ENCODE peak calls at places on chromosome 21, in five cellular contexts. C is IMR-90, W is mesenchymal stem cell, J is neuronal stem cell, H is H1. O is an unnamed sample.
A peak's percentile ranks its signal among the peaks of the same experiment; 100 is the strongest.

GRCh38 chr21:40863839-40864238 is 16.9 kb upstream of the DSCAM start:
- DNase-seq in C (no peak), W (no peak), J (no peak), H (no peak), O (no peak)

GRCh38 chr21:35136586-35137254 is 87.6 kb upstream of the RUNX1 start:
- DNase-seq in C (peak; percentile 62), W (peak; percentile 40), J (no peak), H (no peak), O (peak; percentile 84)

GRCh38 chr21:36471254-36471723 is 8.6 kb downstream of the CLDN14 start:
- DNase-seq in C (peak; percentile 50), W (peak; percentile 26), J (no peak), H (no peak), O (no peak)

GRCh38 chr21:34609244-34609950 is 5.5 kb downstream of the RCAN1 start:
- DNase-seq in C (no peak), W (no peak), J (no peak), H (no peak), O (no peak)

GRCh38 chr21:33332143-33332542 is 7.4 kb downstream of the IFNAR1 start:
- DNase-seq in C (no peak), W (no peak), J (no peak), H (no peak), O (no peak)

GRCh38 chr21:25733859-25734653 is 648 bp downstream of the ATP5PF start:
- DNase-seq in C (peak; percentile 35), W (peak; percentile 61), J (no peak), H (no peak), O (no peak)

GRCh38 chr21:34037446-34037845 is 35.9 kb upstream of the MRPS6 start:
- DNase-seq in C (peak; percentile 75), W (peak; percentile 42), J (no peak), H (no peak), O (no peak)

GRCh38 chr21:35370671-35371070 is 321.6 kb upstream of the RUNX1 start:
- DNase-seq in C (no peak), W (no peak), J (no peak), H (no peak), O (no peak)

GRCh38 chr21:15729346-15729673 is 472 bp upstream of the USP25 start:
- DNase-seq in C (peak; percentile 22), W (no peak), J (no peak), H (no peak), O (no peak)

GRCh38 chr21:36513430-36513829 is 33.5 kb upstream of the CLDN14 start:
- DNase-seq in C (no peak), W (no peak), J (no peak), H (no peak), O (no peak)

GRCh38 chr21:31444061-31444460 is 100.0 kb upstream of the TIAM1 start:
- DNase-seq in C (peak; percentile 4), W (peak; percentile 10), J (no peak), H (no peak), O (no peak)

GRCh38 chr21:33801424-33802405 is 113.9 kb downstream of the ATP5PO start:
- DNase-seq in C (peak; percentile 80), W (peak; percentile 31), J (no peak), H (no peak), O (peak; percentile 93)

DNA sequence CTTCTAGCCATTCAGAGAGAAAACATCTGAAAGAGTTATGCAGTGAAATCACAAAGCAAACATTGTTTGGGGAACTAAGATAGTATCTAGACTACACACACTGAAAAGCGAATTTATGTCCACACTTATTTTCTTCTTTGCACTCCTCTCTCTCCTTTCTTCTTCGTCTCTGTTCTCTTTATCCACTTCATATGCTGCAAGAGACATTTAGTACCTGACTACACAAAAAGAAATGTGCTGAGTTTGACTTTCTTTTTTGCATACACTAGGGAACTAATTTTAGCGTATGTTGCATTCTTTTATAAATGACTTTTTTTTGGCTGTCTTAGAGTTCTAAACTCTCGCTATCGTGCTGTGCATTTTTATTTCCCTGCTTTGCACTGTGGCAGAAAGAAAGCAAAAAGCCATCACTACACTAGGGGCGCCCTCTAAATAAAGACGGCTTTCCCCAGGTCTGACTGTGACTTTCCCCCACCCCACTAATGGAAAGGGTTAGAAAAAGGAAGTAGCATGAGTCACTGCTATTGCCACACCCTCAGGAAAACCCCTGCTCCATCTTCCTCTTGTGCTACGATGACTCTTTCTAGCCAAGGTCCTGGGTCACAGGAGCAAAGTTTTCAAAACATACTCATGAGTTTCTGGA is 65.7 kb downstream of the MAP3K7CL start:
- DNase-seq in C (peak; percentile 97), W (peak; percentile 98), J (no peak), H (peak; percentile 5), O (peak; percentile 86)
- H2AFZ ChIP-seq in C (peak overlapping the region; percentile 34), W (no peak overlapping the region), J (no peak overlapping the region), H (no peak overlapping the region), O (no peak overlapping the region)

DNA sequence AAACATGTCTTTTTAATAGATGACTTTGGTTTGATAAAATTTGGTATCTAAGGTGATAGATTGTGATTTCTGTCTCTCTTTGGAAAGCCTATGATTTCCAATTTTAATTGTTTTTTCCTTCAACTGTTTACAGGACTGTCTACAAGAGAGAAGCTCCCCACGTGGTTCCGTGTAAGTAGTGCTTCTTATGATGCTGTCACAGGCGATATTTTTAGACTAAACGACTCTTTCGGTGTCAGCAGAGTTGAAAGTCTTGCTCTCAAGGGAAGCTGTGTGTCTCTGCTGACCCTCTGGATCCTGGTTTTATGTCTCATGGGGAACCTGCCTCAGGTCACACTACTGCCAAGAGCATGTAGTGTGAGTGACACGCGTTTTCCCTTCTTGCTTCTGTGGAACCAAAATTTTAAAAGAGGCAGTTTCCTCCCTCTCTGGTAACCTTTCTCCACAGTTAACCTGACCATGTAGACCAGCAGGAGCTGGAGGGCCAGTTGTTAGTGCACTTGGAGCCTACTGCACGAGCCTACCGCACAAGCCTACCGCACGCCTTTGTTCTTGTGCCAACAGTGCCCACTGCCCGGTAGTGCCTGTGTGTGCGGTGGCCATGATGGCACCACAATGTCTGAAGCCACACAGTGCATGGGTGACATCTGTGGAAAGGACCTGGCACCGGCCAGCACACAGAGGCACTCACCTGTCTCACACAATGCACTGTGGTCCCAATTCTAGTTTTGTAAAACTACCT is 91.9 kb downstream of the PCBP3 start:
- DNase-seq in C (no peak), W (no peak), J (no peak), H (no peak), O (no peak)
- H3K23ac ChIP-seq in C (no peak overlapping the region), W (no peak overlapping the region), J (peak overlapping the region; percentile 81), H (no peak overlapping the region), O (peak overlapping the region; percentile 95)

DNA sequence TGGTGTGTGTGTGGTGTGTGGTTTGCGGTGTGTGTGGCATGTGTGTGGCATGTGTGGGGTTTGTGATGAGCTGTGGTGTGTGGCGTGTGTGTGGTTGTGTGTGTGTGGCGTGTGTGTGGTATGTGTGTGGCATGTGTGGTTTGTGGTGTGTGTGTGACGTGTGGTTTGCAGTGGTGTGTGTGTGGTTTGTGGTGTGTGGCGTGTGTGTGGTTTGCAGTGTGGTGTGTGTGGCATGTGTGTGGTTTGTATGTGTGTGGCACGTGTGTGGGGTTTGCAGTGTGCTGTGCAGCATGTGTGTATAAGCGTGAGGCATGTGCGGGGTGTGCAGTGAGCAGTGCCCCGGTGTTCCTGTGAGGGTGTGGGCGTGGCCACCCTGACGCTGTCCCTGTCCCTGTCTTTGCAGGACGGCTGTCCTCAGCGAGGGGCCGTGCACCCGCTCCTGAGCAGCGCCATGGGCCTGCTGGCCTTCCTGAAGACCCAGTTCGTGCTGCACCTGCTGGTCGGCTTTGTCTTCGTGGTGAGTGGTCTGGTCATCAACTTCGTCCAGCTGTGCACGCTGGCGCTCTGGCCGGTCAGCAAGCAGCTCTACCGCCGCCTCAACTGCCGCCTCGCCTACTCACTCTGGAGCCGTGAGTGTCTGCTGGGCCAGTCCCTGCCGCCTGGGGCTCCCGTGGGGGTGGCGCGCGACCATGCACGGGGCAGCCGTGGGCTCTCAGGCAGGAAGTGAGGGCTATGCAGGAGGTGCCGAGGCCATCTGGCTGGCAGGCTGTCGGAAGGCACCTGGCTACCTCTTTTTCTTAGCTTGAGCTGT is 52.7 kb upstream of the TRAPPC10 start:
- DNase-seq in C (no peak), W (no peak), J (no peak), H (no peak), O (no peak)
- H4K8ac ChIP-seq in C (no peak overlapping the region), W (peak overlapping the region; percentile 30), J (peak overlapping the region; percentile 96), H (peak overlapping the region; percentile 20), O (no peak overlapping the region)

DNA sequence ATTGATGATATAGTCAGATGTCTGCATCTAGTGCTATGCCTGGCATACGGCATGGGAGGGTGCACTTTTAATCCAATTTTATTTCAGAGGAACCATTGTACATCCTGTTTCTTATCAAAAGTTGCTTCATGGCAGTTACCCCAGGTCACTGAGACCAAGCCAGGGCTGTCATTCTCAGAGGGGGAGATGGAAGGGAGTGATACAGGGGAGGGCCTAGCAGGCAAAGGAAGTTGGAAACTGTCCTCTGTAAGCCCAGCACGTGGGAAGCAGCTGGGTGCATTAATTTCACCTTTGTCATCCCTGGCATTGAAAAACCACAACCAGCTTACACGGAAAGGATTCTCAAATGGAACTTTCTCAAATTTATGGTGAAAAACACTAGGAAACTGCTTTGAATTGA is 458.7 kb upstream of the ADAMTS5 start:
- DNase-seq in C (peak; percentile 69), W (peak; percentile 70), J (no peak), H (no peak), O (peak; percentile 68)
- H2AFZ ChIP-seq in C (peak overlapping the region; percentile 61), W (no peak overlapping the region), J (no peak overlapping the region), H (peak overlapping the region; percentile 89), O (no peak overlapping the region)

DNA sequence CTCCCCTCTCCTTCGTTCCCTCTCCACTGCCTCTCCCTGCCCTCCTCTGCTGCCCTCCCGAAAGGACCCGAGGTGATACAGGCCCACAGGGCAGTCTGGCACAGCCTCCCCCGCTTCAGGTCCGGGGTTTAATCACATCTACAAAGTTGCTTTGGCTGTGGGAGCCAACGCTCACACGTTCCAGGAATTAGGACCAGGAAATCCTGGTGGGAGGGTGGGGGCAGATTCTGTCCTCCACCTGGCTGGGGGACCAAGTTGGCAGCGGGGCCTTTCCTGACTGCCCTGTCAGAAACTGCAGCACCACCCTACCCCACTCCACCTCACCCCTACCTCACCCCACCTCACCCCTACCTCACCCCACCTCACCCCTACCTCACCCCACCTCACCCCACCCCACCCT is 95.1 kb downstream of the WDR4 start:
- DNase-seq in C (no peak), W (no peak), J (no peak), H (no peak), O (no peak)
- H3K23ac ChIP-seq in C (no peak overlapping the region), W (no peak overlapping the region), J (no peak overlapping the region), H (no peak overlapping the region), O (no peak overlapping the region)

DNA sequence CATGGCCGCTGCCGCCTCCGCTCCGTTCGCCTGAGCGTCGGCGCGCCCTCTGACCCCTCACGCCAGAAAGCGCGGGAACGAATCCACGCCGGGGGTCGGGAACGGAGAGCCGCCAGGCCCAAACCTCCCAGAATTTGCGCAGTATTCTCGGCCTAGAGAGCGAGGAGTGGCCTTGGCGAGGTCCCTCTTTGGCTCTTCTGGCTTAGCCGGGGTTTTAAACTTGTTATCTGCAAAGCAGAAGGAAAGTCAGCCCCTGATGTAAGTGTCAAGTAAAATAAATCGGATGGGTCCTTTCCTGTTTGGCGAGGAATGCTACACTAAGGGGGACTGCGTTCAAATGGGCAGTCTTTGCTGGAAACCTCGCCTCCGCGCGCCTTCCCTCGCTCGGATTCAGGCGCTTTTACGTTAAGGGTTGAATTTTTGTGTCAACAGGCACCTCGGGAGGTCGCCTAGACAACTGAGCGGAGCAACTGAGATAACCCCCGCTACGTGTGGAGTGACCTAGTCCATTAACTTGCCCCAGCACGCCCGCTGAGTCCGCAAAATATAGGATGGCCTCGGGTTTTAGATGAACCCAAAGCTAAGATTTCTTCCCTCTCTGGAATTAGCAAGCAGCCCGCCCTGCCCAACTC is 1.1 kb downstream of the HSF2BP start:
- DNase-seq in C (no peak), W (no peak), J (no peak), H (no peak), O (peak; percentile 54)
- H4K8ac ChIP-seq in C (peak overlapping the region; percentile 100), W (peak overlapping the region; percentile 88), J (peak overlapping the region; percentile 100), H (peak overlapping the region; percentile 51), O (peak overlapping the region; percentile 94)